ENCODE peak calls at places on chromosomes 16 and 17, in eight cellular contexts. One of them, this sample, is unnamed.

GRCh38 chr17:50257574-50258224 is 16.6 kb upstream of the TMEM92 start:
- DNase-seq in SJSA1: no peak
- DNase-seq in foreskin fibroblast: no peak
- DNase-seq in lung: no peak
- DNase-seq in activated T-cell treated with anti-CD3 and anti-CD28 coated beads, Interleukin-2, amount 50 U/mL, for 1 hour: no peak
- DNase-seq in HEK293T: peak; percentile 6
- DNase-seq in OCI-M1: no peak
- DNase-seq in dorsolateral prefrontal cortex: no peak
- DNase-seq in this sample: peak; percentile 9

GRCh38 chr16:779561-779960 is 8.6 kb downstream of the RPUSD1 start:
- DNase-seq in SJSA1: no peak
- DNase-seq in foreskin fibroblast: no peak
- DNase-seq in lung: no peak
- DNase-seq in activated T-cell treated with anti-CD3 and anti-CD28 coated beads, Interleukin-2, amount 50 U/mL, for 1 hour: no peak
- DNase-seq in HEK293T: no peak
- DNase-seq in OCI-M1: no peak
- DNase-seq in dorsolateral prefrontal cortex: no peak
- DNase-seq in this sample: no peak

GRCh38 chr17:9227819-9228407 is 206.6 kb downstream of the NTN1 start:
- DNase-seq in SJSA1: no peak
- DNase-seq in foreskin fibroblast: no peak
- DNase-seq in lung: no peak
- DNase-seq in activated T-cell treated with anti-CD3 and anti-CD28 coated beads, Interleukin-2, amount 50 U/mL, for 1 hour: no peak
- DNase-seq in HEK293T: no peak
- DNase-seq in OCI-M1: no peak
- DNase-seq in dorsolateral prefrontal cortex: no peak
- DNase-seq in this sample: no peak

GRCh38 chr16:31471875-31472558 is at the start of gene TGFB1I1:
- DNase-seq in SJSA1: peak; percentile 69
- DNase-seq in foreskin fibroblast: peak; percentile 92
- DNase-seq in lung: no peak
- DNase-seq in activated T-cell treated with anti-CD3 and anti-CD28 coated beads, Interleukin-2, amount 50 U/mL, for 1 hour: no peak
- DNase-seq in HEK293T: peak; percentile 32
- DNase-seq in OCI-M1: peak; percentile 47
- DNase-seq in dorsolateral prefrontal cortex: no peak
- DNase-seq in this sample: peak; percentile 33

GRCh38 chr17:48791128-48792032 is 25.6 kb downstream of the TTLL6 start:
- DNase-seq in SJSA1: peak; percentile 73
- DNase-seq in foreskin fibroblast: peak; percentile 88
- DNase-seq in lung: peak; percentile 83
- DNase-seq in activated T-cell treated with anti-CD3 and anti-CD28 coated beads, Interleukin-2, amount 50 U/mL, for 1 hour: no peak
- DNase-seq in HEK293T: peak; percentile 81
- DNase-seq in OCI-M1: peak; percentile 91
- DNase-seq in dorsolateral prefrontal cortex: peak; percentile 47
- DNase-seq in this sample: peak; percentile 70

GRCh38 chr16:85398050-85398451 is 215.1 kb upstream of the GSE1 start:
- DNase-seq in SJSA1: no peak
- DNase-seq in foreskin fibroblast: no peak
- DNase-seq in lung: no peak
- DNase-seq in activated T-cell treated with anti-CD3 and anti-CD28 coated beads, Interleukin-2, amount 50 U/mL, for 1 hour: no peak
- DNase-seq in HEK293T: no peak
- DNase-seq in OCI-M1: no peak
- DNase-seq in dorsolateral prefrontal cortex: no peak
- DNase-seq in this sample: no peak

GRCh38 chr16:64952177-64952576 is 169.7 kb downstream of the CDH11 start:
- DNase-seq in SJSA1: peak; percentile 72
- DNase-seq in foreskin fibroblast: peak; percentile 84
- DNase-seq in lung: no peak
- DNase-seq in activated T-cell treated with anti-CD3 and anti-CD28 coated beads, Interleukin-2, amount 50 U/mL, for 1 hour: no peak
- DNase-seq in HEK293T: no peak
- DNase-seq in OCI-M1: no peak
- DNase-seq in dorsolateral prefrontal cortex: no peak
- DNase-seq in this sample: no peak

GRCh38 chr17:15493031-15493750 is 25.8 kb upstream of the CDRT4 start:
- DNase-seq in SJSA1: no peak
- DNase-seq in foreskin fibroblast: no peak
- DNase-seq in lung: no peak
- DNase-seq in activated T-cell treated with anti-CD3 and anti-CD28 coated beads, Interleukin-2, amount 50 U/mL, for 1 hour: no peak
- DNase-seq in HEK293T: no peak
- DNase-seq in OCI-M1: peak; percentile 48
- DNase-seq in dorsolateral prefrontal cortex: no peak
- DNase-seq in this sample: no peak

GRCh38 chr16:85245307-85246172 is 133.3 kb upstream of the CIBAR2 start:
- DNase-seq in SJSA1: peak; percentile 60
- DNase-seq in foreskin fibroblast: peak; percentile 87
- DNase-seq in lung: peak; percentile 57
- DNase-seq in activated T-cell treated with anti-CD3 and anti-CD28 coated beads, Interleukin-2, amount 50 U/mL, for 1 hour: peak; percentile 55
- DNase-seq in HEK293T: peak; percentile 73
- DNase-seq in OCI-M1: peak; percentile 61
- DNase-seq in dorsolateral prefrontal cortex: peak; percentile 67
- DNase-seq in this sample: peak; percentile 78

GRCh38 chr16:52578007-52578828 is 31.3 kb upstream of the TOX3 start:
- DNase-seq in SJSA1: no peak
- DNase-seq in foreskin fibroblast: no peak
- DNase-seq in lung: no peak
- DNase-seq in activated T-cell treated with anti-CD3 and anti-CD28 coated beads, Interleukin-2, amount 50 U/mL, for 1 hour: no peak
- DNase-seq in HEK293T: no peak
- DNase-seq in OCI-M1: no peak
- DNase-seq in dorsolateral prefrontal cortex: no peak
- DNase-seq in this sample: no peak

GRCh38 chr16:70432800-70433455 is 6.0 kb downstream of the ST3GAL2 start:
- DNase-seq in SJSA1: no peak
- DNase-seq in foreskin fibroblast: peak; percentile 32
- DNase-seq in lung: no peak
- DNase-seq in activated T-cell treated with anti-CD3 and anti-CD28 coated beads, Interleukin-2, amount 50 U/mL, for 1 hour: no peak
- DNase-seq in HEK293T: no peak
- DNase-seq in OCI-M1: peak; percentile 46
- DNase-seq in dorsolateral prefrontal cortex: no peak
- DNase-seq in this sample: no peak

GRCh38 chr17:71269201-71269600 is 851.6 kb upstream of the SOX9 start:
- DNase-seq in SJSA1: no peak
- DNase-seq in foreskin fibroblast: no peak
- DNase-seq in lung: no peak
- DNase-seq in activated T-cell treated with anti-CD3 and anti-CD28 coated beads, Interleukin-2, amount 50 U/mL, for 1 hour: no peak
- DNase-seq in HEK293T: no peak
- DNase-seq in OCI-M1: no peak
- DNase-seq in dorsolateral prefrontal cortex: no peak
- DNase-seq in this sample: no peak

GRCh38 chr17:2796164-2797140 is at the start of gene RAP1GAP2:
- DNase-seq in SJSA1: no peak
- DNase-seq in foreskin fibroblast: no peak
- DNase-seq in lung: peak; percentile 75
- DNase-seq in activated T-cell treated with anti-CD3 and anti-CD28 coated beads, Interleukin-2, amount 50 U/mL, for 1 hour: peak; percentile 69
- DNase-seq in HEK293T: no peak
- DNase-seq in OCI-M1: peak; percentile 69
- DNase-seq in dorsolateral prefrontal cortex: peak; percentile 58
- DNase-seq in this sample: no peak